ENCODE peak calls at places on chromosomes 7 and 10, in six cellular contexts. V is lower lobe of right lung; C is mammary epithelial cell; E is HCT116; J is CD8-positive, alpha-beta T cell; H is mesendoderm. N is an unnamed sample.

GRCh38 chr7:51289608-51290370 is 26.8 kb downstream of the COBL start:
- DNase-seq in V (no peak), C (no peak), E (no peak), J (no peak), H (no peak), N (no peak)

GRCh38 chr10:123642697-123643096 is 23.5 kb upstream of the GPR26 start:
- DNase-seq in V (no peak), C (no peak), E (no peak), J (no peak), H (peak), N (no peak)

GRCh38 chr7:99404235-99404976 is 4.0 kb downstream of the PDAP1 start:
- DNase-seq in V (no peak), C (peak), E (no peak), J (no peak), H (no peak), N (no peak)

GRCh38 chr7:47654672-47655340 is 72.9 kb upstream of the TNS3 start:
- DNase-seq in V (peak), C (no peak), E (no peak), J (no peak), H (no peak), N (no peak)

GRCh38 chr10:43395571-43396060 is 13.4 kb downstream of the HNRNPF start:
- DNase-seq in V (no peak), C (no peak), E (no peak), J (no peak), H (no peak), N (no peak)

GRCh38 chr10:119207713-119208552 is 562 bp downstream of the GRK5 start:
- DNase-seq in V (peak), C (peak), E (no peak), J (peak), H (no peak), N (peak)

GRCh38 chr10:132199854-132200311 is 13.1 kb downstream of the DPYSL4 start:
- DNase-seq in V (peak), C (no peak), E (no peak), J (no peak), H (no peak), N (no peak)

GRCh38 chr7:155377837-155378579 is 79.9 kb upstream of the EN2 start:
- DNase-seq in V (no peak), C (peak), E (no peak), J (no peak), H (peak), N (no peak)

GRCh38 chr10:128526793-128527375 is 400.7 kb upstream of the MKI67 start:
- DNase-seq in V (no peak), C (no peak), E (no peak), J (no peak), H (no peak), N (no peak)

GRCh38 chr10:60267802-60268201 is 121.9 kb downstream of the ANK3 start:
- DNase-seq in V (no peak), C (no peak), E (no peak), J (no peak), H (no peak), N (no peak)

GRCh38 chr10:64041185-64041988 is 520.2 kb downstream of the REEP3 start:
- DNase-seq in V (peak), C (peak), E (peak), J (peak), H (peak), N (peak)
- H3K4me3 ChIP-seq in V (peak), C (peak), E (peak), J (peak), H (no peak), N (peak)

GRCh38 chr10:84212015-84212414 is 13.3 kb downstream of the LRIT2 start:
- DNase-seq in V (no peak), C (no peak), E (no peak), J (no peak), H (no peak), N (no peak)

GRCh38 chr10:84211566-84211965 is 13.8 kb downstream of the LRIT2 start:
- DNase-seq in V (no peak), C (no peak), E (no peak), J (no peak), H (no peak), N (no peak)

GRCh38 chr10:84214612-84215235 is 10.6 kb downstream of the LRIT2 start:
- DNase-seq in V (no peak), C (peak), E (peak), J (no peak), H (peak), N (peak)

GRCh38 chr10:84213076-84213475 is 12.3 kb downstream of the LRIT2 start:
- DNase-seq in V (no peak), C (no peak), E (no peak), J (no peak), H (no peak), N (no peak)

GRCh38 chr10:84214046-84214572 is 11.2 kb downstream of the LRIT2 start:
- DNase-seq in V (no peak), C (no peak), E (no peak), J (no peak), H (no peak), N (no peak)
- H3K4me3 ChIP-seq in V (no peak), C (no peak), E (no peak), J (no peak), H (no peak), N (no peak)

DNA sequence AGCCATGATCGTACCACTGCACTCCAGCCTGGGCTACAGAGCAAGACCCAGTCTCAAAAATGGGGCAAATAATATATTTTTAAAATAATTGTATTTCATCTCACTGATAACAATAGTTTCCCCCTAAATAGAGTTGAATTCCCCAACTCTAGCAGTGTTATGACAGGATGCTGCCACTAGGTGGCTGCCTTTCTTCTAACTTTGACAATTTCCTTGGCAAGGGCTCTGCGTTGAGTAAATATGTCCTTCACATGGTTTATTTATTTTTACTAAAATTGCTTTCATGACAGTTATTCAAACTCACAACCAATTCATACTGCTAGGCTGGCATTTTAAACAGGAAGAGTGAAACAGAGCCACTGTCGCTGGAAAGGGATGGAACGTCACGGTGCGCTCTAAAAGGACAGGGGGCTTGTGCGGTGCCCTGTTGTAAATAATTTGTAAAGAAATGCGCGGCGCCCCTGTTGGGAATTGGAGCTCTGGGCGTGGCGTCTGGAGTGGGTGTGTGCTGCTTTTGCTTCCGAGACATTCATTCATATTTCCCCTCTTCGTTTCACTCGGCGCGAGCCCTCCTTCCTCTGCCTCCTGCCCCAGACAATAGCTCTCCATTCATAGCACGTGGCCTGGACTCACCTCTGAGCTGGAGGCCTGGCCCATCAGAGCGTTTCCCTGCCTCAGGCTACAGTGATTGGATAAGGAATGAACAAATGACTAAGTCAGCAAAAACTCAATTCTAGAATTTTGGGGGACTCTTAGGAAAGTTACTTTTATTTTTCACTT is 20.5 kb upstream of the PITRM1 start:
- DNase-seq in V (no peak), C (peak), E (peak), J (peak), H (peak), N (no peak)
- H3K4me3 ChIP-seq in V (peak), C (no peak), E (no peak), J (no peak), H (no peak), N (no peak)

GRCh38 chr10:117133273-117134083 is 4.6 kb downstream of the VAX1 start:
- DNase-seq in V (no peak), C (no peak), E (no peak), J (no peak), H (peak), N (no peak)
- H3K4me3 ChIP-seq in V (no peak), C (no peak), E (no peak), J (no peak), H (no peak), N (no peak)

DNA sequence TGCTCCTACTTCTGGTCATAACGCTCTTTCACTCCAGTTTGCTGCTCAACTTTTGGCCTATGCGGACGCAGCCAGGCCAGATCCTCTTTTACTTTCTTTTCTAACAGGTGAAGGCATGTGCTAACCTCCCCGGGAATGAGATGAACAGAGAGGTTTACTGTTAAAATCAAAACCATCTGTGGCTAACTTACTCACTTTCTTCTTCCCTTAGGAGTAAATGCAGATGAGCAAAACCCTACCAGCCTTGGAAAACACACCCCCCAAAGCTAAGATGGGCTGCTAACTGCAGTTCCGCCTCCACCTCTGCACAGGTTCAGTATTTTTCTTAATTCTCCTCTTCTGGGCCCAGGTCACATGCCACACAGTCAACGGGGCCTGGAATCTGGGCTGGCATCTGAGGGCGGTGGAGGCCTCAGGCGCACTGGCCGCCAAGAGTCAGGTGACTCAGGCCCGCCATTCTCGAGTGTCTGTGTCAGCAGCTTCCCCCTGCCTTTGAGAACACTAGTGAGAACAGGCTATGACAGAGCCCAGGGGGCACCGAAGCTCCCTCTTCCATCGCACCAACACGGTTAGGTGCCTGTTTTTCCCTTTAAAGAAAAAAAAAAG is 11.1 kb downstream of the FAM53B start:
- DNase-seq in V (peak), C (peak), E (no peak), J (no peak), H (no peak), N (no peak)
- H3K4me3 ChIP-seq in V (no peak), C (no peak), E (no peak), J (no peak), H (no peak), N (peak)

GRCh38 chr10:72109619-72110215 is 21.4 kb upstream of the SPOCK2 start:
- DNase-seq in V (no peak), C (no peak), E (no peak), J (no peak), H (no peak), N (no peak)
- H3K4me3 ChIP-seq in V (no peak), C (no peak), E (no peak), J (peak), H (no peak), N (peak)

GRCh38 chr7:73424486-73424885 is 9.1 kb upstream of the FZD9 start:
- DNase-seq in V (no peak), C (no peak), E (no peak), J (no peak), H (no peak), N (no peak)
- H3K4me3 ChIP-seq in V (peak), C (no peak), E (no peak), J (no peak), H (no peak), N (no peak)

N was measured in naive thymus-derived CD4-positive, alpha-beta T cell.